ENCODE peak calls at places on chromosomes 11 and 22, in seven cellular contexts. One of them, this sample, is unnamed.

GRCh38 chr11:111912535-111912934 is at the start of gene HSPB2:
- DNase-seq in GM12878: no peak
- DNase-seq in GM12892: no peak
- DNase-seq in SK-N-SH: no peak
- DNase-seq in GM12891: no peak
- DNase-seq in H1: no peak
- DNase-seq in HepG2: no peak
- DNase-seq in this sample: peak; percentile 72

GRCh38 chr22:20859615-20860014 is 808 bp downstream of the SNAP29 start:
- DNase-seq in GM12891: no peak
- DNase-seq in GM12878: no peak
- DNase-seq in SK-N-SH: no peak
- DNase-seq in H1: no peak
- DNase-seq in GM12892: no peak
- DNase-seq in HepG2: no peak
- DNase-seq in this sample: peak; percentile 58

GRCh38 chr11:64916040-64916847 is 765 bp downstream of the ATG2A start:
- DNase-seq in SK-N-SH: peak; percentile 70
- DNase-seq in GM12892: peak; percentile 53
- DNase-seq in HepG2: peak; percentile 55
- DNase-seq in H1: no peak
- DNase-seq in GM12891: peak; percentile 63
- DNase-seq in GM12878: no peak
- DNase-seq in this sample: peak; percentile 80

GRCh38 chr11:24678956-24679355 is 182.1 kb downstream of the LUZP2 start:
- DNase-seq in HepG2: no peak
- DNase-seq in SK-N-SH: no peak
- DNase-seq in GM12878: no peak
- DNase-seq in H1: no peak
- DNase-seq in GM12891: no peak
- DNase-seq in GM12892: no peak
- DNase-seq in this sample: no peak

GRCh38 chr22:21917206-21917958 is 35.3 kb downstream of the PPM1F start:
- DNase-seq in GM12878: no peak
- DNase-seq in GM12891: no peak
- DNase-seq in HepG2: peak; percentile 16
- DNase-seq in H1: no peak
- DNase-seq in GM12892: no peak
- DNase-seq in SK-N-SH: peak; percentile 44
- DNase-seq in this sample: no peak

GRCh38 chr11:10233581-10233980 is 60.4 kb downstream of the SBF2 start:
- DNase-seq in SK-N-SH: peak; percentile 8
- DNase-seq in H1: no peak
- DNase-seq in GM12892: no peak
- DNase-seq in HepG2: no peak
- DNase-seq in GM12878: no peak
- DNase-seq in GM12891: no peak
- DNase-seq in this sample: peak; percentile 3

GRCh38 chr22:35318346-35319215 is 18.9 kb downstream of the TOM1 start:
- DNase-seq in HepG2: no peak
- DNase-seq in SK-N-SH: no peak
- DNase-seq in GM12891: no peak
- DNase-seq in H1: no peak
- DNase-seq in GM12878: no peak
- DNase-seq in GM12892: no peak
- DNase-seq in this sample: no peak

GRCh38 chr22:17734197-17734596 is 40.1 kb downstream of the BID start:
- DNase-seq in HepG2: no peak
- DNase-seq in GM12891: no peak
- DNase-seq in GM12892: no peak
- DNase-seq in SK-N-SH: no peak
- DNase-seq in GM12878: peak; percentile 8
- DNase-seq in H1: no peak
- DNase-seq in this sample: no peak

GRCh38 chr11:71977743-71978418 is 20.8 kb upstream of the IL18BP start:
- DNase-seq in GM12891: no peak
- DNase-seq in SK-N-SH: peak; percentile 49
- DNase-seq in GM12878: peak; percentile 30
- DNase-seq in GM12892: no peak
- DNase-seq in H1: no peak
- DNase-seq in HepG2: peak; percentile 36
- DNase-seq in this sample: peak; percentile 67

GRCh38 chr11:126995989-126996388 is 4.6 kb downstream of the KIRREL3 start:
- DNase-seq in H1: no peak
- DNase-seq in GM12878: no peak
- DNase-seq in HepG2: no peak
- DNase-seq in GM12891: no peak
- DNase-seq in GM12892: no peak
- DNase-seq in SK-N-SH: no peak
- DNase-seq in this sample: no peak

GRCh38 chr11:69950120-69950519 is 128.0 kb upstream of the ANO1 start:
- DNase-seq in H1: peak; percentile 60
- DNase-seq in GM12878: no peak
- DNase-seq in HepG2: peak; percentile 20
- DNase-seq in SK-N-SH: peak; percentile 58
- DNase-seq in GM12891: peak; percentile 45
- DNase-seq in GM12892: no peak
- DNase-seq in this sample: peak; percentile 88

GRCh38 chr11:121967131-121967689 is 148.8 kb downstream of the BLID start:
- DNase-seq in GM12892: no peak
- DNase-seq in H1: no peak
- DNase-seq in GM12891: no peak
- DNase-seq in HepG2: no peak
- DNase-seq in SK-N-SH: no peak
- DNase-seq in GM12878: no peak
- DNase-seq in this sample: no peak

GRCh38 chr11:128894296-128894681 is 3.1 kb downstream of the KCNJ5 start:
- DNase-seq in GM12892: no peak
- DNase-seq in HepG2: no peak
- DNase-seq in GM12878: no peak
- DNase-seq in SK-N-SH: no peak
- DNase-seq in H1: no peak
- DNase-seq in GM12891: no peak
- DNase-seq in this sample: no peak

GRCh38 chr11:122085264-122085663 is 30.8 kb downstream of the BLID start:
- DNase-seq in HepG2: no peak
- DNase-seq in GM12892: no peak
- DNase-seq in GM12891: no peak
- DNase-seq in H1: no peak
- DNase-seq in GM12878: no peak
- DNase-seq in SK-N-SH: no peak
- DNase-seq in this sample: no peak

GRCh38 chr22:42317691-42318547 is 47.5 kb upstream of the TCF20 start:
- DNase-seq in H1: no peak
- DNase-seq in GM12891: no peak
- DNase-seq in SK-N-SH: peak; percentile 50
- DNase-seq in HepG2: no peak
- DNase-seq in GM12892: no peak
- DNase-seq in GM12878: no peak
- DNase-seq in this sample: no peak

GRCh38 chr11:123920943-123921342 is 18.5 kb upstream of the OR4D5 start:
- DNase-seq in HepG2: no peak
- DNase-seq in GM12878: no peak
- DNase-seq in H1: no peak
- DNase-seq in GM12891: no peak
- DNase-seq in GM12892: no peak
- DNase-seq in SK-N-SH: no peak
- DNase-seq in this sample: no peak

DNA sequence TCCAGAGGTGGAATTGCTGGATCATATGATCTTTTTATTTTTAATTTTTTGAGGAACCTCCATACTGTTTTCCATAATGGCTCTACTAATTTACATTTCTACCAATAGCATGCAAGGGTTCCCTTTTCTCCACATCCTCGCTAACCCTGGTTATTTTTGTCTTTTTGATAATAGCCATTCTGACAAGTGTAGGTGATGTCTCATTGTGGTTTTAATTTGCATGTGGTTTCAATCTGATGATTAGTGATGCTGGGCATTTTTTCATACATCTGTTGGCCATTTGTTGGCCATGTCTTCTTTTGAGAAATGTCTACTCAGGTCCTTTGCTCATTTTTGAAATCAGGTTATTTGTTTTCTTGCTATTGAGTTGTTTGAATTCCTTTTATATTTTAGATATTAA is 15.4 kb upstream of the OR4D5 start:
- DNase-seq in GM12892: no peak
- DNase-seq in GM12878: no peak
- DNase-seq in SK-N-SH: no peak
- DNase-seq in GM12891: no peak
- DNase-seq in HepG2: no peak
- DNase-seq in H1: no peak
- DNase-seq in this sample: no peak
- TF ChIP-seq TAF1 in GM12892: no peak
- TF ChIP-seq TAF1 in GM12878: no peak
- TF ChIP-seq TAF1 in SK-N-SH: no peak
- TF ChIP-seq TAF1 in GM12891: no peak
- TF ChIP-seq TAF1 in HepG2: no peak
- TF ChIP-seq TAF1 in H1: no peak
- TF ChIP-seq TAF1 in this sample: no peak

GRCh38 chr22:46625843-46626349 is 5.7 kb downstream of the GRAMD4 start:
- DNase-seq in HepG2: no peak
- DNase-seq in GM12892: no peak
- DNase-seq in GM12891: no peak
- DNase-seq in SK-N-SH: no peak
- DNase-seq in H1: no peak
- DNase-seq in GM12878: no peak
- DNase-seq in this sample: no peak

GRCh38 chr22:46628756-46629155 is 8.6 kb downstream of the GRAMD4 start:
- DNase-seq in GM12878: no peak
- DNase-seq in HepG2: no peak
- DNase-seq in SK-N-SH: no peak
- DNase-seq in GM12891: no peak
- DNase-seq in H1: no peak
- DNase-seq in GM12892: no peak
- DNase-seq in this sample: no peak

GRCh38 chr22:46626356-46626755 is 6.2 kb downstream of the GRAMD4 start:
- DNase-seq in GM12878: no peak
- DNase-seq in H1: no peak
- DNase-seq in GM12892: no peak
- DNase-seq in SK-N-SH: no peak
- DNase-seq in HepG2: no peak
- DNase-seq in GM12891: no peak
- DNase-seq in this sample: peak; percentile 19

GRCh38 chr22:46627806-46628482 is 7.8 kb downstream of the GRAMD4 start:
- DNase-seq in HepG2: no peak
- DNase-seq in SK-N-SH: no peak
- DNase-seq in GM12892: no peak
- DNase-seq in H1: no peak
- DNase-seq in GM12878: no peak
- DNase-seq in GM12891: no peak
- DNase-seq in this sample: no peak

GRCh38 chr22:46626911-46627805 is 7.0 kb downstream of the GRAMD4 start:
- DNase-seq in SK-N-SH: no peak
- DNase-seq in H1: peak; percentile 54
- DNase-seq in GM12878: no peak
- DNase-seq in GM12892: no peak
- DNase-seq in GM12891: no peak
- DNase-seq in HepG2: no peak
- DNase-seq in this sample: peak; percentile 52
- TF ChIP-seq TAF1 in SK-N-SH: no peak
- TF ChIP-seq TAF1 in H1: no peak
- TF ChIP-seq TAF1 in GM12878: no peak
- TF ChIP-seq TAF1 in GM12892: no peak
- TF ChIP-seq TAF1 in GM12891: no peak
- TF ChIP-seq TAF1 in HepG2: no peak
- TF ChIP-seq TAF1 in this sample: no peak

GRCh38 chr11:47445840-47446239 is 3.1 kb downstream of the RAPSN start:
- DNase-seq in H1: no peak
- DNase-seq in HepG2: no peak
- DNase-seq in GM12891: no peak
- DNase-seq in GM12878: no peak
- DNase-seq in GM12892: no peak
- DNase-seq in SK-N-SH: no peak
- DNase-seq in this sample: no peak

GRCh38 chr11:47441421-47441820 is 7.5 kb downstream of the RAPSN start:
- DNase-seq in SK-N-SH: no peak
- DNase-seq in HepG2: no peak
- DNase-seq in GM12891: no peak
- DNase-seq in GM12878: no peak
- DNase-seq in GM12892: no peak
- DNase-seq in H1: no peak
- DNase-seq in this sample: no peak

GRCh38 chr11:47443817-47444216 is 5.1 kb downstream of the RAPSN start:
- DNase-seq in GM12892: no peak
- DNase-seq in GM12891: no peak
- DNase-seq in SK-N-SH: no peak
- DNase-seq in HepG2: no peak
- DNase-seq in H1: no peak
- DNase-seq in GM12878: no peak
- DNase-seq in this sample: no peak

GRCh38 chr11:47442514-47442913 is 6.4 kb downstream of the RAPSN start:
- DNase-seq in GM12878: no peak
- DNase-seq in GM12891: no peak
- DNase-seq in SK-N-SH: no peak
- DNase-seq in HepG2: no peak
- DNase-seq in H1: no peak
- DNase-seq in GM12892: no peak
- DNase-seq in this sample: no peak

GRCh38 chr11:47443028-47443700 is 5.8 kb downstream of the RAPSN start:
- DNase-seq in H1: no peak
- DNase-seq in GM12878: no peak
- DNase-seq in GM12892: no peak
- DNase-seq in SK-N-SH: peak; percentile 71
- DNase-seq in HepG2: no peak
- DNase-seq in GM12891: no peak
- DNase-seq in this sample: no peak
- TF ChIP-seq TAF1 in H1: no peak
- TF ChIP-seq TAF1 in GM12878: no peak
- TF ChIP-seq TAF1 in GM12892: no peak
- TF ChIP-seq TAF1 in SK-N-SH: no peak
- TF ChIP-seq TAF1 in HepG2: no peak
- TF ChIP-seq TAF1 in GM12891: no peak
- TF ChIP-seq TAF1 in this sample: no peak

DNA sequence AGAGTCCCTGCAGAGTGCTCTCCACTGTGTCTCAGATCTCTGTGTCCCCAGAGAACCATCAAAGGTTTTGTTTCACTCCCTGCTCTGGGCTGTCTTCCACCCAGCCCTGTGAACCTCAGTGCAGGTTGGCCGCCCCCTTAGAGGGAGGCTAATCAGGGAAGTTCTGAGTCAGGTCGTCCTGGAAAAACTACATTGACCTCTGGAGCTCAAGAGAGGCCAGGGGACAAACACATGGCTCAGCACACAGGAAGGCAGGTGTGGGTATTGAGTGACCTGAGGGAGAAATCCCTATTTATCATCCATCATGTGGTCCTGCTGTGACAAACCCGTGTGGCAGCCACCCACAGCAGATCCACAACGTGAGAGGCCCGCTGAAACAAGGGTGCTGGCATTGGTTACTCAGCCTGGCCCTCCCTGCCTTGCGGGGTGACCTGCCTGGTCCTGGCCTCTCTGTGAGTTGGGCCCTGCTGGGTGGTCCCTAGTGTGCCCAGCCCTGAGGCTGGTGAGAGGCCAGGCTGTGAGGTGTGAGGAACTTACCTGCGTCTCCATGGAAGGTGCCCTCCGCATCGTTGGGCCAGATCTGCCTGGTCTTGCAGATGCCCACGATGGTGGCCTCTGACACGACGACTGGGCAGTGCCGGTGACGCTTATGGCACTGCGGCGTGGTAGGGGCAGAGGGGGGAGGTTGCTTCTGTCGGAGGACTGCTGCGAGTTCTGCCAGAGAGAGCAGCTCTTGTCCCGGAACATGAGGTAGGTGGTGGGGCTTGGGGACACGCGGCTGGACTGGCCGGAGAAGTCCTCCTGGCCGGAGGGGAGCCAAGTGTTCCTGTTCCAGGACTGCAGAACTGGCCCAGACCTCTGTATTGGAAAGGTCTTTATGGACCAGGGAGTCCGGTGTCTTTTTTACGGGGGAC is 671 bp upstream of the BCR start:
- DNase-seq in HepG2: no peak
- DNase-seq in SK-N-SH: no peak
- DNase-seq in GM12891: no peak
- DNase-seq in GM12878: no peak
- DNase-seq in H1: no peak
- DNase-seq in GM12892: no peak
- DNase-seq in this sample: peak; percentile 86
- TF ChIP-seq TAF1 in HepG2: no peak
- TF ChIP-seq TAF1 in SK-N-SH: no peak
- TF ChIP-seq TAF1 in GM12891: no peak
- TF ChIP-seq TAF1 in GM12878: no peak
- TF ChIP-seq TAF1 in H1: no peak
- TF ChIP-seq TAF1 in GM12892: no peak
- TF ChIP-seq TAF1 in this sample: no peak

This sample was measured in K562.